ENCODE peak calls at places on chromosomes 1 and 21, in four cellular contexts. Z is transverse colon, E is lower lobe of right lung, L is neuronal stem cell. S is an unnamed sample. For H3K4me1, the result is how much of the 10 kb centered on the place peaks cover.

GRCh38 chr1:118717893-118718292 is 270.2 kb downstream of the TBX15 start:
- DNase-seq in Z (no peak), E (no peak), L (no peak), S (no peak)

GRCh38 chr1:11999236-11999635 is 19.0 kb downstream of the MFN2 start:
- DNase-seq in Z (no peak), E (no peak), L (no peak), S (no peak)

GRCh38 chr1:44602675-44603610 is 71.3 kb downstream of the TMEM53 start:
- DNase-seq in Z (no peak), E (no peak), L (no peak), S (no peak)

GRCh38 chr1:194338241-194338948 is 1152.0 kb upstream of the B3GALT2 start:
- DNase-seq in Z (no peak), E (no peak), L (no peak), S (no peak)

GRCh38 chr1:33930346-33931114 is 66.7 kb downstream of the HMGB4 start:
- DNase-seq in Z (no peak), E (no peak), L (no peak), S (peak)

GRCh38 chr1:97640677-97641076 is 280.2 kb downstream of the DPYD start:
- DNase-seq in Z (no peak), E (no peak), L (no peak), S (no peak)

GRCh38 chr1:101216623-101217022 is 20.2 kb upstream of the S1PR1 start:
- DNase-seq in Z (no peak), E (no peak), L (no peak), S (no peak)

GRCh38 chr1:60973668-60974067 is 108.7 kb upstream of the NFIA start:
- DNase-seq in Z (no peak), E (no peak), L (no peak), S (no peak)

GRCh38 chr1:36934061-36934460 is 100.3 kb downstream of the GRIK3 start:
- DNase-seq in Z (no peak), E (no peak), L (no peak), S (no peak)

GRCh38 chr1:221573727-221574126 is 168.2 kb downstream of the DUSP10 start:
- DNase-seq in Z (no peak), E (no peak), L (no peak), S (no peak)

GRCh38 chr1:220673921-220674320 is 16.2 kb upstream of the C1orf115 start:
- DNase-seq in Z (no peak), E (no peak), L (no peak), S (no peak)

GRCh38 chr1:71918630-71919029 is 363.7 kb downstream of the NEGR1 start:
- DNase-seq in Z (no peak), E (no peak), L (no peak), S (no peak)

GRCh38 chr21:32884062-32884461 is 112.5 kb upstream of the PAXBP1 start:
- DNase-seq in Z (no peak), E (no peak), L (no peak), S (no peak)

GRCh38 chr21:41242238-41242829 is 74.3 kb upstream of the FAM3B start:
- DNase-seq in Z (no peak), E (no peak), L (no peak), S (no peak)

GRCh38 chr21:16074950-16075489 is 345.2 kb downstream of the USP25 start:
- DNase-seq in Z (no peak), E (no peak), L (no peak), S (no peak)

GRCh38 chr1:230232352-230232751 is 165.3 kb downstream of the GALNT2 start:
- DNase-seq in Z (no peak), E (no peak), L (no peak), S (no peak)

GRCh38 chr1:154295408-154296235 is 23.2 kb downstream of the HAX1 start:
- DNase-seq in Z (no peak), E (no peak), L (no peak), S (no peak)

GRCh38 chr1:50697440-50698421 is 262.3 kb downstream of the FAF1 start:
- DNase-seq in Z (no peak), E (no peak), L (no peak), S (no peak)

GRCh38 chr1:198612471-198613265 is 26.2 kb upstream of the PTPRC start:
- DNase-seq in Z (no peak), E (no peak), L (no peak), S (no peak)
- H3K4me1 ChIP-seq in Z (under half), E (under half), L (under half), S (under half)

GRCh38 chr1:9593492-9594465 is 5.1 kb downstream of the TMEM201 start:
- DNase-seq in Z (peak), E (peak), L (peak), S (peak)
- H3K4me1 ChIP-seq in Z (under half), E (under half), L (half or more), S (under half)

DNA sequence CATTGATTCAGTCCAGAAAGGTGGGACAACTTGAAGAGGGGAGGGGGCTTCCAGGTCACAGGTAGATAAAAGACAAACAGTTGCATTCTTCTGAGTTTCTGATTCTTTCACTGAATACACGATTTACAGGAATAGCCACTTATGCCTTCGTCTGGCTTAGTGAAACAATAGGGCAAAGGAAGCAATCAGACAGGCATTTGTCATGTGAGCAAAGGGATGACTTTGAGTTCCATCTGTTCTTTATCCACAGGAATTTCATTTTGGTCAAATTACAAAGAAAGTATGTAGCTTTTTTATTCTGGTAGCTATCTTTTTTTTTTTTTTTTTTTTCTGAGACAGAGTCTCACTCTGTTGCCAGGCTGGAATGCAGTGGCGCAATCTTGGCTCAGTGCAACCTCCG is 202.5 kb downstream of the TTLL7 start:
- DNase-seq in Z (no peak), E (no peak), L (no peak), S (no peak)
- H3K4me1 ChIP-seq in Z (under half), E (under half), L (under half), S (under half)

GRCh38 chr1:17441265-17441992 is 2.0 kb upstream of the RCC2 start:
- DNase-seq in Z (no peak), E (no peak), L (no peak), S (no peak)

GRCh38 chr1:17441993-17442357 is 2.5 kb upstream of the RCC2 start:
- DNase-seq in Z (no peak), E (no peak), L (no peak), S (no peak)

GRCh38 chr1:17439250-17440073 is at the start of gene RCC2:
- DNase-seq in Z (peak), E (peak), L (peak), S (peak)

GRCh38 chr1:17440074-17440826 is 773 bp upstream of the RCC2 start:
- DNase-seq in Z (no peak), E (no peak), L (no peak), S (no peak)

GRCh38 chr1:17440827-17441168 is 1.3 kb upstream of the RCC2 start:
- DNase-seq in Z (no peak), E (no peak), L (no peak), S (no peak)
- H3K4me1 ChIP-seq in Z (under half), E (under half), L (under half), S (under half)

DNA sequence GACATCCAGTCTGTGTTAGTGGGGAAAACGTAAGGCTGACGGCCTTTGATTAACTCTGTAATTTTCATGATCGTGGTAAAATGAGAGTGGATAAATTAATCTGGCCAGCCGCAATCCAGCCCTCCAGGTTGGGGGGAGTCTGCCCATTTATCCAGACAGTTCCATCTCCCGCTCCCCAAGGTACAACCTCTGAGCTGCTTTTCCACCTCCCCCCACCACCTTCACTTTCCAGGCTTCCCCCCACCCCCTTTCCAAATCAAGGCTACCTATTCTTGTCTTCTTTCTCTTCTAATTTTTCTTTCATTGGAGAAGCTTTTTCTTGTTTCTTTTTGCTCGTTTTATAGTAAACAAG is 6.0 kb downstream of the MIER1 start:
- DNase-seq in Z (no peak), E (no peak), L (no peak), S (no peak)
- H3K4me1 ChIP-seq in Z (half or more), E (half or more), L (under half), S (half or more)

DNA sequence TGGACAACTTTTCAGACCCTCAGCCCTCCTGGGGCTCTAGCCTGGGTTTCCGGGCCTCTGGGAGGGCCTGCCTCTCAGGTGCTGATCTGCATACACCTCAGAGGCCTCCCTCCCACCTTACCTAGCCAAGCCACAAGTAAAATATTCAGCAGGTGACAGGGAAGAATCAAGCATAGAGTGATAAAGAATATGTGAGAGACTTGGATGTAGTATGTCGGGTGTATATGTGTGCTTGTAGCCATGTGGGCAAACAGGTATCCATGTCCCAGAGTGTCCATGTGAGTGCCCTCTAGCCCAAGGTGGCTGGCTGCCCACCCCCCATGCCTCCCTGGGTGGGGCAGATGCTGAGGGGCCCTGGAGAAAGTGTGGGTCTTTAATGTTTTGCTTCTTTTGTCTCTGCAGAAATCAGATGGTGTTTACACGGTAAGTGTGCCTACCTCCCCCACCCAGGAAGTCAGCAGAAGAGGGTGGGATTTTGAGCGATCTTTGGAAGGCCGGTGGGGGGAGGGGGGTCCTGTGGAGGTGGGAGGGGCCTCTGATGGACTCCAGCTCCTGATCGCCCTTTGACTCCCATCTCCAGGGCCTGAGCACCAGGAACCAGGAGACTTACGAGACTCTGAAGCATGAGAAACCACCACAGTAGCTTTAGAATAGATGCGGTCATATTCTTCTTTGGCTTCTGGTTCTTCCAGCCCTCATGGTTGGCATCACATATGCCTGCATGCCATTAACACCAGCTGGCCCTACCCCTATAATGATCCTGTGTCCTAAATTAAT is 3.4 kb downstream of the FCER1G start:
- DNase-seq in Z (no peak), E (no peak), L (no peak), S (no peak)
- H3K4me1 ChIP-seq in Z (under half), E (under half), L (under half), S (under half)

GRCh38 chr1:25899792-25900191 is 6.4 kb downstream of the STMN1 start:
- DNase-seq in Z (no peak), E (no peak), L (no peak), S (no peak)
- H3K4me1 ChIP-seq in Z (under half), E (under half), L (under half), S (under half)

GRCh38 chr1:204318324-204318723 is 41.4 kb downstream of the PLEKHA6 start:
- DNase-seq in Z (no peak), E (no peak), L (no peak), S (no peak)

GRCh38 chr1:204314893-204315735 is 44.6 kb downstream of the PLEKHA6 start:
- DNase-seq in Z (no peak), E (no peak), L (no peak), S (no peak)

GRCh38 chr1:204317170-204317569 is 42.6 kb downstream of the PLEKHA6 start:
- DNase-seq in Z (no peak), E (no peak), L (no peak), S (no peak)

GRCh38 chr1:204314209-204314892 is 45.4 kb downstream of the PLEKHA6 start:
- DNase-seq in Z (no peak), E (no peak), L (no peak), S (no peak)

GRCh38 chr1:204316164-204316563 is 43.6 kb downstream of the PLEKHA6 start:
- DNase-seq in Z (no peak), E (no peak), L (no peak), S (no peak)
- H3K4me1 ChIP-seq in Z (under half), E (under half), L (under half), S (under half)

S was measured in adrenal gland.